ENCODE peak calls at places on chromosomes 6 and 20, in four cellular contexts. T, K, S and I are unnamed samples.

GRCh38 chr20:3563113-3563512 is 92.3 kb downstream of the ATRN start:
- DNase-seq in T (no peak), K (no peak), S (no peak), I (no peak)

GRCh38 chr6:12001004-12001705 is 11.0 kb upstream of the HIVEP1 start:
- DNase-seq in K (no peak), T (no peak), S (no peak), I (no peak)

GRCh38 chr6:73481969-73482368 is 20.4 kb downstream of the MTO1 start:
- DNase-seq in S (no peak), K (no peak), T (no peak), I (no peak)

GRCh38 chr20:2302369-2302768 is 6.6 kb downstream of the TGM3 start:
- DNase-seq in K (no peak), S (no peak), T (no peak), I (no peak)

GRCh38 chr6:125781307-125781868 is 9.4 kb upstream of the NCOA7 start:
- DNase-seq in T (peak), S (no peak), K (peak), I (no peak)

GRCh38 chr20:25270829-25271251 is 23.0 kb downstream of the PYGB start:
- DNase-seq in S (no peak), T (no peak), K (no peak), I (no peak)

GRCh38 chr6:12791371-12791770 is 74.8 kb downstream of the PHACTR1 start:
- DNase-seq in T (no peak), K (no peak), S (no peak), I (no peak)

GRCh38 chr6:144047688-144048087 is 39.6 kb upstream of the PLAGL1 start:
- DNase-seq in K (no peak), T (no peak), S (no peak), I (no peak)

GRCh38 chr6:106070626-106071025 is 15.5 kb upstream of the PRDM1 start:
- DNase-seq in S (no peak), T (no peak), K (no peak), I (no peak)

GRCh38 chr6:11144393-11144829 is 32.9 kb upstream of the ERVFRD-1 start:
- DNase-seq in K (peak), T (peak), S (no peak), I (peak)

GRCh38 chr6:157813757-157814455 is 9.1 kb upstream of the SNX9 start:
- DNase-seq in K (no peak), T (no peak), S (no peak), I (no peak)

GRCh38 chr6:41191569-41191968 is 9.4 kb downstream of the TREML2 start:
- DNase-seq in K (no peak), S (no peak), T (no peak), I (no peak)

GRCh38 chr6:24458134-24458533 is 31.2 kb downstream of the GPLD1 start:
- DNase-seq in S (no peak), K (no peak), T (no peak), I (no peak)

GRCh38 chr6:17138033-17138432 is 36.2 kb downstream of the STMND1 start:
- DNase-seq in K (no peak), S (no peak), T (no peak), I (no peak)

GRCh38 chr6:157954150-157955117 is 27.2 kb upstream of the SYNJ2 start:
- DNase-seq in T (no peak), S (no peak), K (no peak), I (no peak)

GRCh38 chr6:22043284-22043962 is 253.4 kb downstream of the PRL start:
- DNase-seq in S (no peak), T (no peak), K (no peak), I (no peak)

GRCh38 chr6:8192597-8192996 is 90.2 kb upstream of the EEF1E1 start:
- DNase-seq in T (no peak), K (no peak), S (no peak), I (no peak)

GRCh38 chr6:113696960-113697359 is 160.2 kb upstream of the MARCKS start:
- DNase-seq in K (no peak), T (no peak), S (no peak), I (no peak)

GRCh38 chr20:46027245-46027853 is 1.7 kb upstream of the SLC12A5 start:
- DNase-seq in K (no peak), S (peak), T (no peak), I (no peak)

GRCh38 chr6:37491161-37491829 is 8.4 kb downstream of the CCDC167 start:
- DNase-seq in S (no peak), K (no peak), T (no peak), I (no peak)

GRCh38 chr20:33843854-33844253 is 32.7 kb downstream of the CHMP4B start:
- DNase-seq in K (peak), S (no peak), T (no peak), I (no peak)

GRCh38 chr20:56617489-56617888 is 11.6 kb upstream of the TFAP2C start:
- DNase-seq in S (no peak), K (no peak), T (no peak), I (no peak)

GRCh38 chr6:14665827-14666724 is 548.5 kb downstream of the CD83 start:
- DNase-seq in K (no peak), S (no peak), T (no peak), I (no peak)

GRCh38 chr6:48087448-48087847 is 23.5 kb downstream of the PTCHD4 start:
- DNase-seq in K (no peak), T (no peak), S (peak), I (no peak)

GRCh38 chr20:4950437-4950836 is 50.9 kb downstream of the SLC23A2 start:
- DNase-seq in T (no peak), K (no peak), S (no peak), I (no peak)

GRCh38 chr20:4951299-4951698 is 50.0 kb downstream of the SLC23A2 start:
- DNase-seq in T (no peak), K (no peak), S (no peak), I (peak)

GRCh38 chr20:4952229-4952628 is 49.1 kb downstream of the SLC23A2 start:
- DNase-seq in K (no peak), S (no peak), T (no peak), I (no peak)

GRCh38 chr20:4949833-4950178 is 51.5 kb downstream of the SLC23A2 start:
- DNase-seq in S (no peak), K (no peak), T (no peak), I (no peak)

DNA sequence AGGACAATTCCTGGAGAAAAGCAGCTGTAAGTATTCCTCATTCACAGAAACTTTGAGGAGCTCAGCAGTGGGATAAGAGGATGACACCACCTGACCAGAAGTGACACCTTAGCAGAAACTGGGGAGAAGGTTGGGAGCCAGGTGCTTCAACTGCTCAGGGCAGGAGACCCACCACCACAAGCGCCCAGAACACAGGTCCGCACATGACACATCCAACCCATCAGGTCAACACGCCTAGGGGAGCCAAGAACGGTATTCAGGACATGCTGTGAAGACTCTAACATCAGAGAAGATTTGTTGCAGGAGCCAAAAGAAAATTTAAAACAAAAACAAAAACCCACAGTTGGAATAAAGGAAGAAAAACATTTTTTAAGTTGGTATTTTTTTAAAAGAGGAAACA is 50.5 kb downstream of the SLC23A2 start:
- DNase-seq in T (no peak), K (no peak), S (no peak), I (no peak)
- H3K27ac ChIP-seq in T (no peak), K (no peak), S (no peak), I (peak)

GRCh38 chr6:3323696-3324261 is 65.0 kb downstream of the PSMG4 start:
- DNase-seq in S (no peak), K (no peak), T (no peak), I (no peak)

GRCh38 chr6:3325210-3325609 is 66.5 kb downstream of the PSMG4 start:
- DNase-seq in S (no peak), T (no peak), K (no peak), I (no peak)

GRCh38 chr6:3323148-3323547 is 64.4 kb downstream of the PSMG4 start:
- DNase-seq in K (no peak), S (no peak), T (no peak), I (no peak)

GRCh38 chr6:3326179-3326971 is 67.6 kb downstream of the PSMG4 start:
- DNase-seq in S (no peak), T (no peak), K (no peak), I (no peak)

GRCh38 chr6:3324262-3324942 is 65.7 kb downstream of the PSMG4 start:
- DNase-seq in S (no peak), T (no peak), K (no peak), I (no peak)
- H3K27ac ChIP-seq in S (no peak), T (no peak), K (no peak), I (peak)

GRCh38 chr6:111631930-111632460 is 26.3 kb upstream of the TRAF3IP2 start:
- DNase-seq in K (no peak), T (no peak), S (no peak), I (no peak)
- H3K27ac ChIP-seq in K (no peak), T (no peak), S (no peak), I (no peak)

GRCh38 chr20:9570612-9571011 is 56.2 kb downstream of the LAMP5 start:
- DNase-seq in T (no peak), K (no peak), S (no peak), I (no peak)

GRCh38 chr20:9571783-9572182 is 57.4 kb downstream of the LAMP5 start:
- DNase-seq in K (no peak), T (no peak), S (no peak), I (no peak)

GRCh38 chr20:9574182-9574581 is 59.8 kb downstream of the LAMP5 start:
- DNase-seq in S (no peak), K (no peak), T (no peak), I (no peak)

GRCh38 chr20:9573598-9573997 is 59.2 kb downstream of the LAMP5 start:
- DNase-seq in K (no peak), T (no peak), S (no peak), I (no peak)

DNA sequence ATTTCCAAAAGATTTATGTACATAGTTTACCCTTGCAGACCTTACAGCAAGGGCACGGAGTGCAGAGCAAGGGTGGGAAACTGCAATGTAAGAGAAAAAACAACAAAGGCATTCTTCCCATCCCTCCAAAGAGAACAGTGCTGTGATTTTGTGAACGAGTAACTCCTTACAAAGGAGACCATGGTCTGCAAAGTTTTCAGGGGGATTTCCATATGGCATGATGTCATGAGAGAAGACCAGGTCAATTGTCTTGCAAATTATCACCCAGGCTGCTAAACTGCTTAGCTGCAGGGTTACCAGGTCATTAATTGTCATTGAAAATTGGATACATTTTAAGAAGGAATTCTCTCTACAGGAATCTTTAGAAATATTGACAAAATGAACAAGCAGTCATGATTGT is 58.3 kb downstream of the LAMP5 start:
- DNase-seq in S (no peak), K (no peak), T (no peak), I (no peak)
- H3K27ac ChIP-seq in S (no peak), K (no peak), T (no peak), I (no peak)

GRCh38 chr6:169158182-169158573 is 95.5 kb downstream of the THBS2 start:
- DNase-seq in S (no peak), K (no peak), T (no peak), I (no peak)
- H3K27ac ChIP-seq in S (no peak), K (no peak), T (no peak), I (no peak)

DNA sequence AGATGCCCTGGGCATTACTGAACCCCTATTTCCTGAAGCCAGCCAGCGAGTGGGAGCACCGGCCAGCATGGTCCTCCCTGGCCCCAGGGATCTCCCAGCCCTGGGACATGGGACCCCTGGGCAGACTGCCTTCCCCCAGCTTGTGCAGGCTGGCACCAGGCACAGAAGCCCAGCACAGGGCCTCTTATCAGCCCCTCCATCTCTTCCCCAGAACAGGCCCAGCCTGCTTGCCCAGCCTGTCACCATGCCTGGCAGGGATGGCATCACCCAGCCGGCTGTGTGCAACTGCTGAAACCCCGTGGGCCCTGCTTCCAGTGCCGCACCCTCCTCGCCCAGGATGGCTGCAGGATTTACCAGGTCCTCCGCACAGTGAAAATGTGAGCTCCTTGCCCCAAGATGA is 6.1 kb upstream of the OSBPL2 start:
- DNase-seq in K (no peak), T (no peak), S (no peak), I (no peak)
- H3K27ac ChIP-seq in K (no peak), T (no peak), S (no peak), I (no peak)

DNA sequence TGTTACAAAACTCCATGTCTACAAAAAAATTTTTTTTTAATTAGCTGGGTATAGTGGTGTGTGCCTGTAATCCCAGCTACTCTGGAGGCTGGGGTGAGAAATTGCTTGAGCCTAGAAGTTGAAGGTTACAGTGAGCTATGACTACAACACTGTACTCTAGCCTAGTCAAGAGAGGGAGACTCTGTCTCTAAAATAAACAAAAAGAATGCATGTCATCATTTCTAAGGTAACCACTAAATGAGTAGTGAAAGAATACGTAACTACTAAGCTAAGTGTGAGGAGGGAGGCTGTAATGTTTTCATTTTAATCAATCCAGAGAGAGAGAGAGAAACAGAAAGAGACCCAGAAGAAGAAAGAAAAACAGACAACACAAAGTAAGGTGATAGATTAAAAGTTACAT is 9.9 kb downstream of the SYCP2 start:
- DNase-seq in S (no peak), T (no peak), K (no peak), I (no peak)
- H3K27ac ChIP-seq in S (no peak), T (no peak), K (no peak), I (no peak)